ENCODE peak calls at places on chromosomes 1 and 21, in seven cellular contexts. S is PC-3, Z is HFFc6, G is neural progenitor cell, C is lower lobe of right lung, N is left ventricle myocardium inferior, T is Calu3. V is an unnamed sample.

GRCh38 chr1:14117700-14118099 is 417.7 kb downstream of the PRDM2 start:
- DNase-seq in S (no peak), Z (no peak), G (no peak), C (no peak), N (no peak), T (no peak), V (no peak)

GRCh38 chr1:225817611-225818061 is 7.7 kb downstream of the EPHX1 start:
- DNase-seq in S (peak), Z (peak), G (no peak), C (peak), N (peak), T (no peak), V (no peak)

GRCh38 chr1:201311356-201312011 is 28.2 kb downstream of the PKP1 start:
- DNase-seq in S (no peak), Z (no peak), G (no peak), C (peak), N (no peak), T (peak), V (no peak)

GRCh38 chr1:199310701-199311100 is 671.9 kb downstream of the PTPRC start:
- DNase-seq in S (no peak), Z (no peak), G (no peak), C (no peak), N (no peak), T (no peak), V (no peak)

GRCh38 chr1:10553124-10553523 is 78.4 kb downstream of the PEX14 start:
- DNase-seq in S (no peak), Z (no peak), G (no peak), C (no peak), N (no peak), T (no peak), V (no peak)

GRCh38 chr21:38805282-38806152 is at the start of gene ETS2:
- DNase-seq in S (peak), Z (peak), G (peak), C (peak), N (peak), T (peak), V (peak)

GRCh38 chr1:201531551-201532425 is 7.1 kb upstream of the NAV1 start:
- DNase-seq in S (no peak), Z (no peak), G (peak), C (no peak), N (peak), T (no peak), V (peak)

GRCh38 chr1:38004284-38005101 is 821 bp downstream of the FHL3 start:
- DNase-seq in S (no peak), Z (no peak), G (peak), C (no peak), N (no peak), T (no peak), V (no peak)

GRCh38 chr1:207901041-207901653 is 9.8 kb downstream of the CD34 start:
- DNase-seq in S (no peak), Z (no peak), G (no peak), C (no peak), N (no peak), T (no peak), V (no peak)

GRCh38 chr21:32367158-32367557 is 25.7 kb downstream of the URB1 start:
- DNase-seq in S (no peak), Z (no peak), G (no peak), C (no peak), N (no peak), T (no peak), V (no peak)

GRCh38 chr1:94279048-94279447 is 41.7 kb upstream of the ARHGAP29 start:
- DNase-seq in S (no peak), Z (no peak), G (no peak), C (no peak), N (no peak), T (no peak), V (no peak)

GRCh38 chr1:182629674-182630073 is 25.5 kb upstream of the RGS16 start:
- DNase-seq in S (no peak), Z (no peak), G (peak), C (no peak), N (no peak), T (no peak), V (no peak)

GRCh38 chr21:42538479-42539275 is 25.0 kb downstream of the SLC37A1 start:
- DNase-seq in S (no peak), Z (no peak), G (no peak), C (no peak), N (no peak), T (no peak), V (no peak)

GRCh38 chr1:198667796-198668195 is 29.0 kb downstream of the PTPRC start:
- DNase-seq in S (no peak), Z (peak), G (no peak), C (no peak), N (no peak), T (no peak), V (no peak)

GRCh38 chr1:154944422-154945159 is 8.1 kb upstream of the PMVK start:
- DNase-seq in S (no peak), Z (no peak), G (no peak), C (no peak), N (no peak), T (no peak), V (no peak)

GRCh38 chr1:209207701-209208286 is 375.7 kb upstream of the CAMK1G start:
- DNase-seq in S (peak), Z (peak), G (peak), C (peak), N (peak), T (peak), V (peak)

GRCh38 chr1:153735090-153735420 is 7.2 kb downstream of the INTS3 start:
- DNase-seq in S (no peak), Z (no peak), G (no peak), C (no peak), N (no peak), T (no peak), V (no peak)

GRCh38 chr1:71135571-71135970 is 54.7 kb upstream of the ZRANB2 start:
- DNase-seq in S (no peak), Z (no peak), G (no peak), C (no peak), N (no peak), T (no peak), V (no peak)

GRCh38 chr1:23422313-23422877 is 2.2 kb downstream of the TCEA3 start:
- DNase-seq in S (peak), Z (peak), G (no peak), C (peak), N (peak), T (no peak), V (no peak)

GRCh38 chr1:97581614-97582051 is 339.2 kb downstream of the DPYD start:
- DNase-seq in S (peak), Z (peak), G (peak), C (no peak), N (no peak), T (no peak), V (no peak)

GRCh38 chr21:28723666-28724065 is 269.0 kb downstream of the LTN1 start:
- DNase-seq in S (no peak), Z (no peak), G (no peak), C (no peak), N (no peak), T (no peak), V (no peak)
- TF ChIP-seq CTCF in S (no peak), Z (no peak), G (no peak), C (no peak), N (no peak), T (no peak), V (no peak)

DNA sequence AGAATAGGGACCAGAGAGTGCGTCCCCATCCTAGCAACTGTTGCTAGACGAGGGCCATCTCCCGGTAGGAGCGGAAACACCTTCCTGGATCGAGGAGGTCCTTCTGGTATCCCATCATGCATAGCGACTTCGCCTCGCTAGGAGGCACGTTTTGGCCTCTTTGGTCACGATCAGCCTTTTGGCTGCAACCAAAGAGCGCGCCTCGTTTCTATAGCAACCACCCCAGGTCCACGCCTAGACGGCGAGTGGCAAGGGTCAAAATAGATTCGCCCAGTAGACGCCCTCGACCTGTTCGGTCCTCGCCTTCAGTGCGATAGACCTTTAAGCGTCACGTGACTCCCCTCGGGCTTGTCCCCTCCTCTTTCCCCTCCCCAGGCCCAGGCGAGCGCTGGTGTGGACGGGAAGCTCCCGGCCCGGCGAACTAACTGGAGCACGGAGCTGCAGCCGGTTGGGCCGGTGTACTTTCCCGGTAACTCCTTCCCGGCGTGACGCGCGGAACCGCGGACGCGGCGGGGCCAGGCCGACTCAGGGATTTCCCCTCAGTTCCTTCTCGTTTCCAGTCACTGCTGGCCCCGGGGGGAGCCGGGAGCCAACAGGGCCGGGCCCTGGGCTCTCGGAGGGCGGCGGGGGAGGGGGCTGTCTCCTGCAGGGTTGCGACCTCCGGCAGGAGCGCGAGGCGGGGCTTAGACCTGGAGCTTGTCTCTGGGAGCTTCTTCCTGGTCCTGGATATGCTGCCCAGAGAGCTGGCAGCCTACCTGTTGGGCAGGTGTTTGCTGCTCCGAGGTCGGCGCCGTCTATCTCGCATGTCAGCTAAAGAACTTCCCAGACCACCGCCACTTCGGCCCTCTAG is at the start of gene DNAJC16:
- DNase-seq in S (peak), Z (peak), G (peak), C (peak), N (peak), T (peak), V (peak)
- TF ChIP-seq CTCF in S (no peak), Z (peak), G (peak), C (peak), N (peak), T (no peak), V (no peak)

DNA sequence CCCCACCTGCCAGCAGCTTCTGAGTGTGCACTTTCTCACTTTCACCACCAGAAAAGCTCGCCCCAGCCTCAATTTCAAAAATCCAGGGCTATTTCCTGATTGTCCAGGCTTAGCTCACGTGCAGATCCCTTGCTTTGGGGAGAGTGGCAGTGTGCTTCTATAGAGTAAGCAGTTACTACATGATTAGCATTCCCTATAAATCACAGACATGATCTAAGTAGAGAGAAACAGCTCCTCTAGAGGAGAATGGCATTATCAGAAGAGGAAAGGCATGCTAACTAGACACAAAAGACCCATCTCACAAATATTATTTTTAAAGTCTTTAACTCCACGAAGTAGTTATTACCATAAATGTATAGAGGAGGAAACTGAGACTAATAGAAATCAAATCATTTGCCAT is 455.9 kb upstream of the PKN2 start:
- DNase-seq in S (peak), Z (no peak), G (no peak), C (no peak), N (no peak), T (no peak), V (no peak)
- TF ChIP-seq CTCF in S (peak), Z (no peak), G (peak), C (no peak), N (no peak), T (no peak), V (no peak)

DNA sequence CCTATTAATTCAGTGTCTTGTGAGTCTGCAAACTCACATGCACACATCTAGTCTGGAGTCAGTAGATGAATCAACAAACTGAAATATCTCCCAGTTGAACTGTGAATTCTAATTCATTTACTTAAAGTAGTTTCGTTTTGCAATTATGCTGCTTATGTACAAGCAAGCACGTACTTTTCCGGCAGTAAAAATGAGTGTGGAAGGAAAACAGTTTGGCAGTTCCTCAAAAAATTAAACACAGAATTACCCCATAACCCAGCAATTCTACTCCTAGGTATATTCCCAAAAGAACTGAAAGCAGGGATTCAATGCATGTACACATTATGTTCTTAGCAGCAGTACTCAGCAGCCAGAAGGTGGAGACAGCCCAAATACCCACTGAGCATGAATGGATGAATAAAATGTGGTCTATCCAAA is 49.3 kb downstream of the GNB1 start:
- DNase-seq in S (no peak), Z (peak), G (no peak), C (no peak), N (no peak), T (no peak), V (no peak)
- TF ChIP-seq CTCF in S (peak), Z (peak), G (no peak), C (peak), N (no peak), T (no peak), V (no peak)

GRCh38 chr1:228118040-228118439 is 8.9 kb upstream of the MRPL55 start:
- DNase-seq in S (peak), Z (no peak), G (peak), C (no peak), N (no peak), T (no peak), V (no peak)

GRCh38 chr1:228117335-228117734 is 8.2 kb upstream of the MRPL55 start:
- DNase-seq in S (no peak), Z (no peak), G (no peak), C (no peak), N (no peak), T (no peak), V (no peak)

GRCh38 chr1:228122921-228123441 is 13.9 kb upstream of the MRPL55 start:
- DNase-seq in S (no peak), Z (no peak), G (no peak), C (no peak), N (no peak), T (no peak), V (no peak)

GRCh38 chr1:228125185-228125584 is 14.9 kb upstream of the GUK1 start:
- DNase-seq in S (no peak), Z (no peak), G (no peak), C (no peak), N (no peak), T (no peak), V (no peak)

DNA sequence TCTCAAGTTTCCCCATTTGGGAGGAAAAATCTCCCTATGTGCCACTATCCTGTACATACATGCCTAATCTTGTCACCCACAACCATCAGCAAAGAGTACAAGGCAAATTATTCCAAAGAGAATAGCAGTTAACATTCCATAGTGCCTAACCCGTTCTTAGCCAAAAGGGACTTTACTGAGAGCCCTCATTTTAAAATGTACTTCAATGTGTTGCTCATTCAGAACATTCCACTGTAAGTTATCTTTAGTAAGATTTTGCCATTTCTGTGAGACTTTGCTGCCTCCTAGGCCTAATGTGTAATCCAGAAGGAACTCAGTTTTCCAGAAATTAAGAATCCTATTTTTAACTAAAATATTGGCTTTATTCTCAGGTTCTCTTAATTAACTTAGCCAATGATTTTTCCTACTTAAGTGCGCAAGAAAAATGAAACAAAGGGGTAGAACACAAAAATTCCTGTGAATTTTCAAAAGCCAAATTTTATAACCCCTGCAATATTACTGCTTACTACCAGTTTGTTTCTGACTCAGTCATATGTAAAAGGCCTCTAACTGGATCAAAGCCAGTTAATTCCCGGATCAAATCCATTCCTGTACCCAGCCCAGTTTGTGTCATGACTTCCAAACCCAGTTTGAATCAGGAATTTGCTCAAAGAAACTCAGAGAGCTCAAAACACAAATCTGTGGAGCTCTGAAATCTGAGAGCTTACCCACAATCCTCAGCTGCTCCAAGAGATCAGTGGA is 11.4 kb upstream of the MRPL55 start:
- DNase-seq in S (no peak), Z (peak), G (no peak), C (no peak), N (no peak), T (no peak), V (no peak)
- TF ChIP-seq CTCF in S (no peak), Z (no peak), G (no peak), C (no peak), N (no peak), T (no peak), V (no peak)

GRCh38 chr1:11858968-11859871 is 475 bp upstream of the NPPB start:
- DNase-seq in S (peak), Z (peak), G (peak), C (peak), N (peak), T (peak), V (peak)
- TF ChIP-seq CTCF in S (peak), Z (peak), G (peak), C (peak), N (peak), T (no peak), V (no peak)

V was measured in endothelial cell.